ENCODE peak calls at places on chromosomes 11 and 22, in six cellular contexts. S is SK-N-SH, H is GM23248, E is PC-3, B is GM23338, M is HCT116. R is an unnamed sample. For H3K9me2, the result is how much of the 10 kb centered on the place peaks cover.

GRCh38 chr11:65213322-65214211 is 31.8 kb downstream of the CAPN1 start:
- DNase-seq in H (no peak), B (peak), M (no peak), E (no peak), S (no peak), R (no peak)

GRCh38 chr11:48081151-48082010 is 101.0 kb downstream of the PTPRJ start:
- DNase-seq in M (no peak), S (no peak), B (no peak), H (peak), E (no peak), R (peak)

GRCh38 chr22:27345681-27346080 is 455.9 kb downstream of the MN1 start:
- DNase-seq in H (no peak), S (no peak), M (no peak), E (no peak), B (no peak), R (no peak)

GRCh38 chr11:65506770-65507485 is 8.1 kb downstream of the MALAT1 start:
- DNase-seq in H (peak), E (peak), B (peak), M (peak), S (no peak), R (peak)

GRCh38 chr22:31921106-31921505 is 23.2 kb upstream of the YWHAH start:
- DNase-seq in S (no peak), M (no peak), E (no peak), H (no peak), B (no peak), R (no peak)

GRCh38 chr11:43285826-43286225 is 26.0 kb upstream of the API5 start:
- DNase-seq in S (no peak), H (peak), E (no peak), M (no peak), B (no peak), R (no peak)

GRCh38 chr22:21025266-21025665 is 7.1 kb downstream of the SLC7A4 start:
- DNase-seq in H (no peak), B (no peak), M (no peak), S (no peak), E (no peak), R (no peak)

GRCh38 chr11:1263036-1263435 is 40.2 kb downstream of the MUC5B start:
- DNase-seq in M (no peak), E (no peak), H (no peak), S (no peak), B (no peak), R (no peak)

GRCh38 chr22:44881624-44882023 is 128.2 kb downstream of the PHF21B start:
- DNase-seq in E (peak), M (no peak), S (no peak), H (no peak), B (no peak), R (no peak)

GRCh38 chr11:6357222-6357621 is 33.1 kb upstream of the SMPD1 start:
- DNase-seq in S (no peak), H (peak), M (peak), E (peak), B (no peak), R (no peak)

GRCh38 chr22:25806579-25806978 is 64.6 kb downstream of the MYO18B start:
- DNase-seq in B (no peak), E (no peak), S (no peak), M (no peak), H (no peak), R (no peak)

GRCh38 chr11:32343325-32344008 is 91.9 kb downstream of the WT1 start:
- DNase-seq in E (no peak), M (no peak), B (no peak), S (no peak), H (no peak), R (no peak)

GRCh38 chr11:104306862-104307474 is 143.0 kb upstream of the PDGFD start:
- DNase-seq in M (no peak), B (no peak), H (no peak), E (no peak), S (no peak), R (no peak)

GRCh38 chr11:202490-202889 is 4.7 kb downstream of the BET1L start:
- DNase-seq in H (no peak), S (no peak), M (no peak), E (no peak), B (no peak), R (no peak)

GRCh38 chr11:200224-201003 is 6.8 kb downstream of the BET1L start:
- DNase-seq in E (no peak), H (no peak), S (no peak), B (peak), M (no peak), R (no peak)

GRCh38 chr11:203945-204586 is 3.1 kb downstream of the BET1L start:
- DNase-seq in S (no peak), H (no peak), M (no peak), E (no peak), B (no peak), R (no peak)

GRCh38 chr11:203056-203944 is 3.9 kb downstream of the BET1L start:
- DNase-seq in B (no peak), E (no peak), H (no peak), S (no peak), M (no peak), R (no peak)

GRCh38 chr11:201936-202335 is 5.3 kb downstream of the BET1L start:
- DNase-seq in S (no peak), M (no peak), E (no peak), H (no peak), B (peak), R (no peak)
- TF ChIP-seq EZH2phosphoT487 in S (no peak), M (no peak), E (no peak), H (no peak), B (no peak), R (no peak)

GRCh38 chr11:8095831-8096522 is 15.0 kb downstream of the TUB start:
- DNase-seq in S (no peak), M (no peak), E (no peak), B (no peak), H (no peak), R (no peak)

GRCh38 chr11:8094656-8095055 is 13.6 kb downstream of the TUB start:
- DNase-seq in H (no peak), S (no peak), M (no peak), E (no peak), B (no peak), R (no peak)

GRCh38 chr11:8092587-8093424 is 11.8 kb downstream of the TUB start:
- DNase-seq in B (peak), M (peak), E (peak), H (peak), S (peak), R (peak)

GRCh38 chr11:8095356-8095755 is 14.3 kb downstream of the TUB start:
- DNase-seq in S (no peak), E (no peak), H (no peak), M (no peak), B (no peak), R (no peak)

GRCh38 chr11:8093931-8094575 is 13.0 kb downstream of the TUB start:
- DNase-seq in E (no peak), M (no peak), S (no peak), H (peak), B (no peak), R (no peak)
- H3K9me2 ChIP-seq in E (under half), M (under half), S (under half), H (under half), B (under half), R (under half)

GRCh38 chr11:12090061-12090572 is 20.3 kb upstream of the MICAL2 start:
- DNase-seq in H (peak), E (peak), S (no peak), M (peak), B (no peak), R (peak)
- TF ChIP-seq EZH2phosphoT487 in H (no peak), E (no peak), S (no peak), M (no peak), B (no peak), R (no peak)

GRCh38 chr11:67776834-67777530 is 102.6 kb upstream of the ALDH3B2 start:
- DNase-seq in M (no peak), S (no peak), H (no peak), B (no peak), E (no peak), R (no peak)
- H3K9me2 ChIP-seq in M (under half), S (under half), H (under half), B (under half), E (under half), R (under half)

GRCh38 chr22:47786650-47787290 is 1024.3 kb downstream of the TBC1D22A start:
- DNase-seq in M (no peak), H (no peak), E (no peak), S (no peak), B (no peak), R (no peak)

GRCh38 chr22:47784367-47784983 is 1022.0 kb downstream of the TBC1D22A start:
- DNase-seq in H (no peak), B (no peak), E (no peak), M (no peak), S (no peak), R (no peak)

GRCh38 chr22:47784991-47785390 is 1022.5 kb downstream of the TBC1D22A start:
- DNase-seq in E (no peak), H (no peak), S (no peak), B (no peak), M (no peak), R (no peak)

GRCh38 chr22:47787501-47788227 is 1025.2 kb downstream of the TBC1D22A start:
- DNase-seq in M (no peak), H (no peak), S (no peak), B (no peak), E (no peak), R (no peak)

DNA sequence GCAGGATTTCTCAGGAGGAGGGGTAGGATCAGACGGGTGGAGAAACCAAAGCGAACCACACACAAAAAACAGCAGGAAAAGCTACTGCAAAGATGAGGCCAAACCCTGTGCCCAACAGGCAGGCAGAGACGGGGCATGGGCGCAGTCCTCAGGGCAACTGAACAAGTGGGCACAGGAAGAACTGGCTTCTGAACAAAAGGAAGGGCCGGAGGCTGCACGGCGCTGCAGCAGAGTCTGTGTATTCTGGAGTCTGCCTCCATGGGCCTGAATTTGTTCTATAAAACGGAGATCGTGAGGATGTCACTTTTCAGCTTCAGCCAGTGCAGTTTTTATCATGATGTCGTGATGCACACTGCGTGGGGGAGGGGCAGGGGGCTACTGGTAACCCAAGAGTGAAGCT is 1026.0 kb downstream of the TBC1D22A start:
- DNase-seq in S (no peak), B (no peak), M (no peak), H (no peak), E (no peak), R (no peak)
- TF ChIP-seq EZH2phosphoT487 in S (no peak), B (no peak), M (no peak), H (no peak), E (no peak), R (no peak)

DNA sequence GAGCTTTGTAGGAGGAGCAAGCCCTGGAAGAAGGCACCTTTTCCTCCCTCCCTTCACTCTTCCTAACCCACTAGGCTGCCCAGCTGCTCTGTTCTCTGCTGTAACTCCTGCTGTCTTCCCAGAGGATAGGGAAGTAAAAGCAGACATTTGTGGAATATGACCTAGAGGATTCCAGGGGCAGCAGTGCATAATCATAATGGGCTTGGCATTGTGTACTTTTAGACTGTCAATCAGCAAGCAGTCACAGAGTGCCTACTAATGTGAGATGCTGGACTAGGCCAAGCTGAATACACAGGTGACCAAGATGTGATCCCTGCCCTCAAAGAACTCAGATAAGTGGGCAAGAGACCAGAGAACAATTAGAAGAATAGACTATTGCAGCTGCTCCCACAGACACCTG is 133.0 kb downstream of the NAV2 start:
- DNase-seq in B (no peak), E (no peak), S (no peak), H (no peak), M (no peak), R (no peak)
- H3K9me2 ChIP-seq in B (under half), E (under half), S (under half), H (under half), M (under half), R (under half)

GRCh38 chr11:8989411-8989810 is 14.4 kb downstream of the NRIP3 start:
- DNase-seq in S (no peak), E (peak), M (no peak), B (peak), H (peak), R (no peak)

GRCh38 chr11:8985462-8985861 is 18.3 kb downstream of the NRIP3 start:
- DNase-seq in S (no peak), E (no peak), B (no peak), H (no peak), M (no peak), R (no peak)

GRCh38 chr11:8987446-8987845 is 16.4 kb downstream of the NRIP3 start:
- DNase-seq in M (no peak), B (no peak), E (no peak), H (no peak), S (no peak), R (no peak)

GRCh38 chr11:8983552-8983951 is 19.3 kb upstream of the TMEM9B start:
- DNase-seq in B (no peak), H (no peak), S (no peak), E (no peak), M (no peak), R (no peak)

DNA sequence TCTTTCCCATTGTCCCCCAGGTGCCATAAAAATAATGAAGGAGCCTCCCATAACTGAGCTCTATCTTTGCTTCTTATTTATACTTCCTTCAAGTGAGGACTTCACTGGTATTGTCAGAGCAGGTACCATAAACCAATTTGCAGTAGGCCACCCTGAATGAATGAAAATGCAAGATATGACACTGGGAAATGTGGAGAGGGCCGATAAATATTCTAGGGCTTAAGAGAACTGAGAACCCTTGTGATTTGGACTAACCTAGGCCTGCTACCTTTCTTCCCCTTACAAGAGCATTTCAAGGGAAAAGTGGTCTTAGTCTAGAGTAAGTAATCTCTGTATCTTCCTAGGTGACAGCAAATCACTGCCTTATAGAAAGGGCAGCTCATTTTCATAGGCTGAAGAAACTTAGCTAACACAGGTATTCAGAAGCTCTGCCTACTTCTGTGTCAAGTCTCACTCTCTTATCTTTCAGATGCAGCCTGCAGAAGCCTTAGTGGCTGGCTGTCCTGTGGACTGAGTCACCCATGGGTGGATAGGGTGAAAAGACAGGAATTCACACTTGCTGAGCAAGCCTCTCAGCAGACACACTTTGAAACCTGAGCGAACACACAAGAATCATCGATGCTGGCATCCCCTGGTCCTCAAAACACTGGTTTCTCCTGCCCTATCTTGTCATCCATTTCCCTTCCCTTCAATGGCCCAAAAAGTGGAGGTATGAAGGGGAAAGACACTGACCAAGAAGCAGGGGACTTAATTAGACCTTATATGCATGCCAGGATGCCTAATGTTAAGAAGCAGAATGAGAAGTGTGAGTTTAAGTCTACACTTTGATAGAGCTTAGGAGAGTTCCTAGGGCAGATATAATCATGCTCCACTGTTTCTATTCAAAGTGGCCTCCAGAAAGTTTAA is 15.2 kb downstream of the NRIP3 start:
- DNase-seq in S (no peak), H (peak), B (no peak), E (peak), M (no peak), R (no peak)
- TF ChIP-seq EZH2phosphoT487 in S (no peak), H (no peak), B (no peak), E (no peak), M (no peak), R (no peak)

DNA sequence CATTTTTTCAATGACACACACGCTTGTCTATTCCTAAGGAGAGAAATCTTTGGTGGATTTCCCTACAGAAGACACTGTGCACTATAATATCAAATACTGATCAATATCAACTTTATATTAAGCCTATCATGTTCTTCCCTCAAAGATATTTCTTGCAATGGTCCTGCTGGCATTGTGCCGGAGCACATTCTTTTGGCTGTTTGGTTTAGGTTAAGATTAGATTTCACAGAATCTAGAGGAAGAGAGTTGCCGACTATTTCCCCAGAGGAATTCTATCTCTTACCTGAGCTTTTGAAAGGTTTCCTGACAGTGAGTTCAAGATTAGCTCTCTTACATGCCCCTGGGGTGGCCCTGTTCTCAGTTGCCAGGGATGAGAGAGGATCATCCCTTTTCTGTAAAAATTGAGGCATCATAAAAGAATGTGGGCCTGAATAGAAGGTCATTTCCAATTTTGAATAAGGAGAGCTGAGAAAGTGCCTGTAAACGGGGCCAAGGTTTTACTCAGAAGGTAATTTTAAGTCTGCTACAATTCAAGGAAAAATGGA is 180.6 kb upstream of the ARHGAP20 start:
- DNase-seq in S (no peak), M (no peak), E (no peak), B (no peak), H (peak), R (no peak)
- H3K9me2 ChIP-seq in S (under half), M (under half), E (under half), B (under half), H (under half), R (under half)

R was measured in OCI-LY7.